ENCODE peak calls at places on chromosomes 2 and 18, in eight cellular contexts. V is cardiac fibroblast, D is left lung, X is neuronal stem cell, B is PC-9, E is right atrium auricular region, U is endothelial cell of umbilical vein, H is sigmoid colon. Z is an unnamed sample.

GRCh38 chr2:234691226-234691600 is 194.3 kb upstream of the ARL4C start:
- DNase-seq in V (no peak), D (no peak), X (no peak), B (no peak), E (no peak), U (no peak), H (no peak), Z (no peak)

GRCh38 chr18:77052297-77052645 is 80.3 kb downstream of the MBP start:
- DNase-seq in V (no peak), D (no peak), X (no peak), B (no peak), E (no peak), U (no peak), H (no peak), Z (no peak)

GRCh38 chr2:174158003-174158402 is 90.3 kb downstream of the OLA1 start:
- DNase-seq in V (peak; percentile 50), D (no peak), X (peak; percentile 20), B (no peak), E (no peak), U (peak; percentile 29), H (no peak), Z (no peak)

GRCh38 chr2:234437642-234438321 is 59.1 kb downstream of the ARL4C start:
- DNase-seq in V (no peak), D (no peak), X (no peak), B (no peak), E (no peak), U (no peak), H (no peak), Z (no peak)

GRCh38 chr2:49306925-49307324 is 152.6 kb upstream of the FSHR start:
- DNase-seq in V (no peak), D (no peak), X (no peak), B (no peak), E (no peak), U (peak; percentile 35), H (no peak), Z (peak; percentile 32)

GRCh38 chr18:68033466-68033865 is 516.9 kb upstream of the DSEL start:
- DNase-seq in V (peak; percentile 66), D (no peak), X (no peak), B (no peak), E (no peak), U (no peak), H (no peak), Z (no peak)

GRCh38 chr2:111119004-111119846 is 1.5 kb upstream of the BCL2L11 start:
- DNase-seq in V (no peak), D (peak; percentile 46), X (peak; percentile 23), B (no peak), E (peak; percentile 61), U (peak; percentile 22), H (peak; percentile 68), Z (no peak)

GRCh38 chr2:40360652-40361051 is 91.2 kb downstream of the SLC8A1 start:
- DNase-seq in V (no peak), D (no peak), X (no peak), B (peak; percentile 45), E (no peak), U (no peak), H (no peak), Z (peak; percentile 53)

GRCh38 chr2:68766378-68766845 is 31.8 kb downstream of the ARHGAP25 start:
- DNase-seq in V (peak; percentile 81), D (peak; percentile 83), X (no peak), B (no peak), E (peak; percentile 69), U (peak; percentile 41), H (peak; percentile 69), Z (no peak)

GRCh38 chr2:68762665-68763064 is 28.1 kb downstream of the ARHGAP25 start:
- DNase-seq in V (peak; percentile 71), D (no peak), X (no peak), B (no peak), E (no peak), U (peak; percentile 31), H (no peak), Z (no peak)

GRCh38 chr2:68765739-68766377 is 31.2 kb downstream of the ARHGAP25 start:
- DNase-seq in V (peak; percentile 25), D (peak; percentile 37), X (no peak), B (no peak), E (no peak), U (no peak), H (no peak), Z (no peak)

GRCh38 chr2:68764041-68764780 is 29.6 kb downstream of the ARHGAP25 start:
- DNase-seq in V (no peak), D (no peak), X (no peak), B (no peak), E (no peak), U (no peak), H (no peak), Z (no peak)

DNA sequence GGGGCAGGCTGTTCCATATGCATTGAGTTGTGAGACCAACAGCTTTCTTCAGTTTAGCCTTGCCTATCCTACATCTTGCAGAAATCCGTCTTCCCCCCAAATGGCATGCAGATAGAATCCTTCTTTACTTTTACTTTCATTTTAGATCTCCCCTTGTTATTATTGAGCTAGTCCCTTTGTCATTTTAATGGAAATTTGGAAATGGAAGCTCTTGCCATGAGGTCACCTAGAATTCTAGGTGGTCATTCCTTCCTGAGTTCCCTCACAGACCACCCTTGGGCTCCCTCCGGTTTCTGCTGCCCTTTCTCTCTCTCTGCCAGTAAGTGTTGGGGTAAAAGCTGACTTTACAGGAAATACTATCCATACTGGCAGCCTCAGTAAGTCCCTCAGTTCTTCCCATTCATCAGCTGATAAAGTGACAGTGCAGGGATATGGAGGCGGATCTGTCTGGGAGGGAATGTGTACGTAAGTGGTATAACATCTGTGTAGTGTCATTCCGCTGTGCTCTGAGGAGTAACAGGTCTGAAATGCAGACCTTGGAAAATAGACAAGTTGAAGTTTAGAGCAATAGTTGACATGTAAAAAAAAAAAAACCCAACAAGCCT is 30.3 kb downstream of the ARHGAP25 start:
- DNase-seq in V (peak; percentile 84), D (no peak), X (no peak), B (no peak), E (no peak), U (no peak), H (no peak), Z (no peak)
- H3K4me3 ChIP-seq in V (no peak overlapping the region), D (peak overlapping the region; percentile 12), X (no peak overlapping the region), B (no peak overlapping the region), E (peak overlapping the region; percentile 5), U (no peak overlapping the region), H (no peak overlapping the region), Z (no peak overlapping the region)

GRCh38 chr18:6747646-6748045 is 18.1 kb downstream of the ARHGAP28 start:
- DNase-seq in V (peak; percentile 83), D (no peak), X (no peak), B (no peak), E (no peak), U (peak; percentile 93), H (no peak), Z (peak; percentile 36)

GRCh38 chr18:6745504-6746031 is 16.1 kb downstream of the ARHGAP28 start:
- DNase-seq in V (no peak), D (no peak), X (no peak), B (no peak), E (no peak), U (no peak), H (no peak), Z (no peak)

GRCh38 chr18:6744816-6745455 is 15.4 kb downstream of the ARHGAP28 start:
- DNase-seq in V (no peak), D (no peak), X (no peak), B (no peak), E (no peak), U (no peak), H (no peak), Z (no peak)

GRCh38 chr18:6748241-6748640 is 18.7 kb downstream of the ARHGAP28 start:
- DNase-seq in V (no peak), D (no peak), X (no peak), B (no peak), E (no peak), U (no peak), H (no peak), Z (no peak)

GRCh38 chr18:6746386-6746960 is 17.0 kb downstream of the ARHGAP28 start:
- DNase-seq in V (no peak), D (no peak), X (no peak), B (no peak), E (no peak), U (no peak), H (no peak), Z (peak; percentile 18)
- H3K4me3 ChIP-seq in V (no peak overlapping the region), D (no peak overlapping the region), X (no peak overlapping the region), B (no peak overlapping the region), E (no peak overlapping the region), U (no peak overlapping the region), H (no peak overlapping the region), Z (no peak overlapping the region)

GRCh38 chr2:206253125-206253787 is 21.2 kb upstream of the ZDBF2 start:
- DNase-seq in V (no peak), D (no peak), X (no peak), B (no peak), E (no peak), U (no peak), H (no peak), Z (no peak)

GRCh38 chr2:206255003-206255402 is 19.5 kb upstream of the ZDBF2 start:
- DNase-seq in V (no peak), D (no peak), X (no peak), B (no peak), E (no peak), U (no peak), H (no peak), Z (no peak)

GRCh38 chr2:206245178-206245778 is 29.2 kb upstream of the ZDBF2 start:
- DNase-seq in V (no peak), D (no peak), X (no peak), B (no peak), E (no peak), U (no peak), H (no peak), Z (no peak)

DNA sequence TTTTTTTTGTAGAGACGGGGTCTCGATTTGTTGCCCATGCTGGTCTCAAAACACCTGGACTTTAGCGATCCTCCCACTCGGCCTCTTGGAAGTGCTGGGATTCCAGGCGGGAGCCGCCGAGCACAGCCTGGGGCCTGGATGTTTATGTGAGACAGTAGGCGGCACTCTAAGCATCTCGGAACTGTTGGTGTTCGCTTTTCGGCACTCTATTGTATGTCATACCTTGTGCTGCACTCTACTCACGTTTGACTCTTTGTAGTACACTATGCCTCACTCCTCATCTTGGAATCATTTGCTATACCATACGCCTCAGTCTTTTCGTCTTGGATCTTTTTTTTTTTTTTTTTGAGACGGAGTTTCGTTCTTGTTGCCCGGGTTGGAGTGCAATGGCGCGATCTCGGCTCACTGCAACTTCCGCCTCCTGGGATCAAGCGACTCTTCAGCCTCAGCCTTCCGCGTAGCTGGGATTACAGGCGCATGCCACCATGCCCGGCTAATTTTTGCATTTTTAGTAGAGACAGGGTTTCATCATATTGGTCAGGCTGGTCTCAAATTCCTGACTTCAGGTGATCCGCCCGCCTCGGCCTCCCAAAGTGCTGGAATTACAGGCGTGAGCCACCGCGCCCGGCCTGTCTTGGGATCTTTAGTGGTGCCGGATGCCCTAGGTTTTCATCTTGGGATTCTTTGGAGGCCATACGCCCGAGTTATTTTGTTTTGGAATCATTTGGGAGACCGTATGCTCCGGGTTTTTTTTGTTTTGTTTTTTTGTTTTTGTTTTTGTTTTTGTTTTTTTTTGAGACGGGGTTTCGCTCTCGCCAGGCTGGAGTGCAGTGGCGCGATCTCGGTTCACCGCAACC is 24.2 kb upstream of the ZDBF2 start:
- DNase-seq in V (peak; percentile 20), D (no peak), X (no peak), B (no peak), E (no peak), U (peak; percentile 33), H (no peak), Z (no peak)
- H3K4me3 ChIP-seq in V (peak overlapping the region; percentile 12), D (peak overlapping the region; percentile 19), X (peak overlapping the region; percentile 71), B (no peak overlapping the region), E (peak overlapping the region; percentile 19), U (peak overlapping the region; percentile 60), H (no peak overlapping the region), Z (peak overlapping the region; percentile 1)

DNA sequence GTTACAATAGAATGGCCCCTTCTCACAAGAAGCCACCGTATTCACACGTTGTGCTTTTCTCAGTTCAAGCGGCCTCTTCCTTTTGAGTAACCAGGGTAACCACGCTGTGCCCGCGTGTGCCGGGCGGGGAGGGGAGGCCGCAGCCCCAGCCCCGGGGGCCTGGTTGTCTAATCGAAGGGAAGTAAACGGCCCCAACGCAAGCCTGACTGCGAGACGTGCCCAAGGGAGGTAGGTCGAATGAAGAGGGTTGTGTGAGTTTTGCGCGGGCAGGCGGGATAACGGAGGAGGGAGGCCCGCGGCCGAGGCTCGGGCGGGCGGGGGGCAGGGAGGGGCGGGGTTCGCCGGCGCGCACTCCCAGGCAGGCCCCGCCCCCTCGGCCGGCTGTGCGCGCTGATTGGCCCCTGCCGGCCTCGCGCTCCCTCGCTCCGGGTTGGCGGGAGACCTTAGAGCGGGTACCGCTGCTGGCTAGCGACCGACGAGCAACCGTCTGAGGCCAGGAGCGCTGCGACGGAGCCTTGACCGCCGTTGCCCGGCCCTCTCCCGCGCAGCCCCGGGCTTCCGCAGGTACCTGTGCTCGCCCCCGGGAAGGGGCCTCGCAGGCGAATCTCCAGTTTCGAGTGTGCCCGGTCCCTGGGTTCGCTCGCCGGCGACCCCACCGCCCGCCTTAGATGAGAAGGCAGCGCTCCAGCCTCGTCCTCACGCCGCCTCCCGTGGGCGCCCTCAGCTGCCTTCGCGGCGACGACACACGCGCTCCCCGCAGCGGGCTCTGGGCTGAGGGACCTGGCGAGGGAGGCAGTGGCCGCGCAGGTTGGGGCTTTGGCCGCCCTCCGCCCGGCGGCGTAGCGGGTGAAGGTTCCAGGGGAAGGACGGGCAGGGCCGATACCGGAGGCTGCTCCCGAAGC is at the start of gene SPDYA:
- DNase-seq in V (peak; percentile 72), D (peak; percentile 69), X (peak; percentile 54), B (no peak), E (peak; percentile 65), U (peak; percentile 73), H (peak; percentile 86), Z (peak; percentile 3)
- H3K4me3 ChIP-seq in V (peak within 1 kb of the TSS; percentile 51), D (peak within 1 kb of the TSS; percentile 47), X (peak within 1 kb of the TSS; percentile 86), B (no peak within 1 kb of the TSS), E (peak within 1 kb of the TSS; percentile 55), U (peak within 1 kb of the TSS; percentile 5), H (peak within 1 kb of the TSS; percentile 45), Z (peak within 1 kb of the TSS; percentile 51)

Z was measured in epithelial cell of proximal tubule.